ENCODE peak calls at places on chromosomes 2 and 18, in ten cellular contexts. J is WTC11; R is IMR-90; P is left lung; Z is T1000; A is cardiac muscle cell; I is NCI-H2029; X is NCI-H774; D is activated CD4-positive, alpha-beta T cell treated with anti-CD3 and anti-CD28 coated beads, Interleukin-2, amount 50 U/mL, for 24 hours; L is lower leg skin. K is an unnamed sample.

GRCh38 chr18:80200171-80200931 is 47.0 kb downstream of the PARD6G start:
- DNase-seq in X (no peak), J (peak; percentile 41), P (no peak), L (peak; percentile 14), Z (no peak), R (peak; percentile 17), I (no peak), D (no peak), A (peak; percentile 10), K (no peak)

GRCh38 chr2:239293450-239294430 is 107.1 kb downstream of the HDAC4 start:
- DNase-seq in A (no peak), R (no peak), I (no peak), D (peak; percentile 49), J (peak; percentile 9), X (no peak), L (no peak), P (peak; percentile 31), Z (no peak), K (no peak)

GRCh38 chr18:48902856-48903601 is 47.7 kb downstream of the SMAD7 start:
- DNase-seq in P (peak; percentile 77), A (peak; percentile 89), I (no peak), J (no peak), D (no peak), L (peak; percentile 39), R (peak; percentile 34), X (no peak), Z (no peak), K (peak; percentile 70)

GRCh38 chr2:152342259-152343046 is 7.5 kb downstream of the FMNL2 start:
- DNase-seq in Z (no peak), J (no peak), L (no peak), A (no peak), P (no peak), X (no peak), D (no peak), R (no peak), I (no peak), K (no peak)

GRCh38 chr2:202014328-202015034 is 19.2 kb upstream of the FZD7 start:
- DNase-seq in A (no peak), R (peak; percentile 39), I (no peak), P (no peak), D (no peak), X (no peak), L (no peak), J (no peak), Z (no peak), K (no peak)

GRCh38 chr2:232986155-232986554 is 26.9 kb downstream of the NGEF start:
- DNase-seq in A (no peak), R (no peak), Z (no peak), D (no peak), I (no peak), X (no peak), P (no peak), J (no peak), L (no peak), K (no peak)

GRCh38 chr2:128234613-128235012 is 84.1 kb downstream of the HS6ST1 start:
- DNase-seq in L (no peak), P (no peak), Z (no peak), D (no peak), A (no peak), X (peak; percentile 3), J (no peak), R (no peak), I (no peak), K (no peak)

GRCh38 chr2:58221909-58222308 is 19.2 kb downstream of the FANCL start:
- DNase-seq in J (no peak), I (no peak), X (no peak), P (no peak), Z (no peak), A (peak; percentile 58), L (no peak), R (no peak), D (no peak), K (no peak)

GRCh38 chr2:149885468-149885867 is 297.9 kb upstream of the MMADHC start:
- DNase-seq in D (no peak), X (peak; percentile 71), Z (no peak), J (no peak), R (no peak), P (no peak), L (peak; percentile 29), A (no peak), I (peak; percentile 61), K (no peak)

GRCh38 chr2:138415891-138416494 is 85.6 kb upstream of the SPOPL start:
- DNase-seq in X (no peak), I (no peak), D (no peak), P (no peak), Z (peak; percentile 7), L (no peak), J (no peak), R (peak; percentile 33), A (peak; percentile 31), K (no peak)

GRCh38 chr2:52115750-52116149 is 1083.8 kb upstream of the NRXN1 start:
- DNase-seq in R (no peak), D (no peak), I (no peak), Z (no peak), A (no peak), L (no peak), P (no peak), X (no peak), J (no peak), K (no peak)

GRCh38 chr2:181357979-181358378 is 99.2 kb upstream of the ITGA4 start:
- DNase-seq in Z (no peak), L (no peak), P (no peak), I (no peak), D (no peak), X (no peak), R (no peak), J (no peak), A (no peak), K (no peak)

GRCh38 chr2:38232454-38232853 is 144.6 kb downstream of the ATL2 start:
- DNase-seq in R (no peak), I (no peak), A (no peak), P (no peak), X (no peak), Z (no peak), D (no peak), J (no peak), L (no peak), K (no peak)

GRCh38 chr2:216115224-216115582 is 6.1 kb downstream of the XRCC5 start:
- DNase-seq in D (no peak), L (no peak), Z (no peak), A (peak; percentile 22), J (no peak), R (no peak), P (no peak), I (peak; percentile 35), X (peak; percentile 31), K (no peak)

GRCh38 chr2:7073901-7074300 is 156.7 kb downstream of the RNF144A start:
- DNase-seq in P (no peak), X (no peak), A (no peak), J (no peak), Z (no peak), D (no peak), L (no peak), R (no peak), I (no peak), K (no peak)

GRCh38 chr18:26487437-26487836 is 60.9 kb downstream of the KCTD1 start:
- DNase-seq in Z (no peak), L (peak; percentile 49), P (no peak), X (no peak), R (no peak), I (no peak), D (no peak), J (no peak), A (peak; percentile 41), K (no peak)

GRCh38 chr2:226953826-226954225 is 118.0 kb downstream of the RHBDD1 start:
- DNase-seq in R (no peak), Z (no peak), A (no peak), L (no peak), J (no peak), I (no peak), P (no peak), D (no peak), X (no peak), K (no peak)

GRCh38 chr18:3248062-3248669 is 565 bp downstream of the MYL12A start:
- DNase-seq in Z (no peak), D (no peak), P (no peak), J (no peak), I (no peak), A (peak; percentile 56), X (no peak), R (peak; percentile 59), L (no peak), K (no peak)

K was measured in mucosa of descending colon.